ENCODE peak calls at places on chromosome 19, in five cellular contexts. N is HCT116, B is GM12878, Z is HepG2, X is GM23338. I is an unnamed sample.

GRCh38 chr19:56156768-56157167 is 15.7 kb downstream of the ZNF444 start:
- ATAC-seq in N (no peak), B (no peak), Z (no peak), X (no peak), I (no peak)

GRCh38 chr19:1140673-1141072 is 33.4 kb downstream of the SBNO2 start:
- ATAC-seq in B (no peak), X (no peak), Z (no peak), N (no peak), I (no peak)

GRCh38 chr19:12984143-12984627 is 11.1 kb upstream of the NFIX start:
- ATAC-seq in X (no peak), N (no peak), B (no peak), Z (no peak), I (no peak)

GRCh38 chr19:6564393-6564792 is 26.6 kb downstream of the CD70 start:
- ATAC-seq in Z (no peak), N (peak), B (peak), X (no peak), I (no peak)

GRCh38 chr19:10662384-10663251 is 8.5 kb downstream of the ILF3 start:
- ATAC-seq in Z (no peak), N (no peak), B (peak), X (no peak), I (no peak)

GRCh38 chr19:6482343-6482686 is 728 bp upstream of the DENND1C start:
- ATAC-seq in N (peak), B (no peak), Z (no peak), X (no peak), I (no peak)

GRCh38 chr19:443005-443404 is 17.8 kb downstream of the SHC2 start:
- ATAC-seq in B (no peak), N (no peak), X (no peak), Z (no peak), I (no peak)

GRCh38 chr19:49515767-49516166 is 3.3 kb downstream of the FCGRT start:
- ATAC-seq in Z (no peak), X (no peak), B (peak), N (no peak), I (peak)

GRCh38 chr19:36008336-36008978 is at the start of gene SYNE4:
- ATAC-seq in X (peak), N (peak), B (no peak), Z (peak), I (no peak)

GRCh38 chr19:4622695-4623421 is 16.5 kb upstream of the TNFAIP8L1 start:
- ATAC-seq in N (peak), Z (peak), X (peak), B (no peak), I (no peak)

GRCh38 chr19:18232540-18233223 is 6.4 kb upstream of the PDE4C start:
- ATAC-seq in N (no peak), Z (peak), B (no peak), X (peak), I (no peak)

GRCh38 chr19:36032251-36033104 is at the start of gene CLIP3:
- ATAC-seq in Z (no peak), B (no peak), X (peak), N (no peak), I (peak)

GRCh38 chr19:42942187-42942789 is 5.3 kb upstream of the PSG7 start:
- ATAC-seq in B (no peak), X (peak), N (peak), Z (no peak), I (no peak)

GRCh38 chr19:17178291-17178690 is 36.9 kb upstream of the USE1 start:
- ATAC-seq in N (no peak), Z (no peak), X (no peak), B (no peak), I (no peak)

GRCh38 chr19:44698492-44699201 is at the start of gene CEACAM16:
- ATAC-seq in Z (no peak), B (no peak), N (no peak), X (no peak), I (no peak)

GRCh38 chr19:11127905-11128304 is 27.7 kb downstream of the SPC24 start:
- ATAC-seq in B (no peak), Z (no peak), X (no peak), N (no peak), I (no peak)

GRCh38 chr19:18866800-18867123 is 29.2 kb downstream of the CERS1 start:
- ATAC-seq in X (no peak), N (peak), Z (no peak), B (no peak), I (no peak)

GRCh38 chr19:5154129-5154798 is 185.4 kb downstream of the KDM4B start:
- ATAC-seq in N (peak), B (peak), X (peak), Z (peak), I (no peak)

GRCh38 chr19:49554701-49555181 is 25.6 kb downstream of the NOSIP start:
- ATAC-seq in X (no peak), Z (no peak), N (no peak), B (no peak), I (peak)

GRCh38 chr19:934197-934840 is 8.5 kb downstream of the ARID3A start:
- ATAC-seq in N (no peak), Z (peak), X (no peak), B (no peak), I (no peak)

GRCh38 chr19:2290441-2291184 is 8.6 kb upstream of the PEAK3 start:
- ATAC-seq in Z (peak), X (peak), N (no peak), B (peak), I (no peak)

GRCh38 chr19:12899891-12900518 is 9.0 kb downstream of the GCDH start:
- ATAC-seq in N (no peak), X (no peak), Z (peak), B (peak), I (no peak)

GRCh38 chr19:28388988-28389387 is 824.0 kb downstream of the UQCRFS1 start:
- ATAC-seq in B (no peak), N (no peak), X (no peak), Z (no peak), I (no peak)

GRCh38 chr19:27740396-27740795 is 1472.6 kb downstream of the UQCRFS1 start:
- ATAC-seq in Z (no peak), N (no peak), B (no peak), X (no peak), I (no peak)

GRCh38 chr19:56314018-56314583 is 538 bp downstream of the ZSCAN5A start:
- ATAC-seq in B (peak), X (peak), Z (peak), N (no peak), I (no peak)

GRCh38 chr19:55247621-55248099 is 11.2 kb downstream of the PPP6R1 start:
- ATAC-seq in N (no peak), X (peak), B (no peak), Z (no peak), I (peak)

GRCh38 chr19:2150794-2151338 is 500 bp downstream of the AP3D1 start:
- ATAC-seq in N (peak), Z (no peak), X (peak), B (no peak), I (peak)

GRCh38 chr19:1923319-1923718 is 17.7 kb upstream of the CSNK1G2 start:
- ATAC-seq in N (no peak), Z (no peak), X (no peak), B (peak), I (peak)

GRCh38 chr19:15715642-15716041 is 12.2 kb upstream of the OR10H2 start:
- ATAC-seq in B (no peak), N (no peak), Z (no peak), X (no peak), I (no peak)

GRCh38 chr19:14091885-14092462 is 1.4 kb upstream of the SAMD1 start:
- ATAC-seq in B (peak), X (peak), N (no peak), Z (peak), I (no peak)

GRCh38 chr19:947707-948533 is 22.1 kb downstream of the ARID3A start:
- ATAC-seq in N (no peak), X (no peak), Z (no peak), B (peak), I (peak)

GRCh38 chr19:6198896-6199239 is 63.4 kb downstream of the ACSBG2 start:
- ATAC-seq in X (no peak), Z (no peak), N (peak), B (peak), I (no peak)

GRCh38 chr19:16095071-16095571 is 16.6 kb upstream of the RAB8A start:
- ATAC-seq in N (no peak), Z (no peak), B (peak), X (no peak), I (peak)

GRCh38 chr19:45613926-45614725 is 12.1 kb upstream of the GPR4 start:
- ATAC-seq in N (peak), B (peak), X (no peak), Z (no peak), I (peak)

DNA sequence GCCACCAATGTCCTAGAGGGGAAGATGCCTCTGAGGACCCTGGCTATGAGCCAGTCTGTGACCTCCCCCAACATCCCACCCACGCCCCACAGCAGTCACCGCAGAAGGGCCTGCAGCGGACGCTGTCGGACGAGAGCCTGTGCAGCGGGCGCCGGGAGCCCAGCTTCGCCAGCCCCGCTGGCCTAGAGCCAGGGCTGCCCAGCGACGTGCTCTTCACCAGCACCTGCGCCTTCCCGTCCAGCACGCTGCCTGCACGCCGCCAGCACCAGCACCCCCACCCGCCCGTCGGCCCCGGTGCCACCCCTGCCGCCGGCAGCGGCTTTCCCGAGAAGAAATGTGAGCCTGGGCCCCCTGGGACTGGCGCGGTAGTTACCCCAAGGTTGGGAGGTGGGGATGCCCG is 30.6 kb downstream of the DPF1 start:
- ATAC-seq in X (no peak), B (no peak), Z (no peak), N (no peak), I (no peak)
- TF ChIP-seq POLR2AphosphoS5 in X (no peak), B (no peak), Z (no peak), N (no peak), I (no peak)

GRCh38 chr19:47729799-47730520 is 15.4 kb upstream of the NOP53 start:
- ATAC-seq in Z (peak), X (peak), N (peak), B (peak), I (peak)

GRCh38 chr19:47730521-47730889 is 14.8 kb upstream of the NOP53 start:
- ATAC-seq in N (no peak), X (no peak), Z (no peak), B (no peak), I (no peak)

GRCh38 chr19:47735131-47735530 is 10.2 kb upstream of the NOP53 start:
- ATAC-seq in X (peak), Z (no peak), B (no peak), N (no peak), I (peak)

GRCh38 chr19:47729468-47729798 is 15.9 kb upstream of the NOP53 start:
- ATAC-seq in X (peak), B (no peak), Z (peak), N (peak), I (peak)

DNA sequence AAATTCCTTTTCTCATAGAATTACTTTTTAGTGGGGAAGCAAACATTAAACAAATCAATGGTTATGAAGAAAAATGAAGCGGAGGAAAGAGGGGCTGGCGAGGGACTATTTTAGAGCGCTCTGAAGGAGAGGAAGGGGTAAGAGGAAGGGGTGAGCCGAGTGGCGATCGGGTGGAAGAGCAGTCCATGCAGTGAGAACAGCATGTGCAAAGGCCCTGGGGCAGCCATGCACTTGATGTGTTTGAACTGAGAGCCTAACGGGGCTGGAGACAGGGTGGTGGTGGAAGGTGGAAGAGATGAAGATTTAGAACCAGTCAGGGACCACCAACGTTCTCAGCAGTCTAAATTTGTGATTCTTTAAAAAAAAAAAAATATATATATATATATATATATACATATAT is 14.4 kb upstream of the NOP53 start:
- ATAC-seq in Z (no peak), B (no peak), N (no peak), X (no peak), I (no peak)
- TF ChIP-seq POLR2AphosphoS5 in Z (no peak), B (no peak), N (no peak), X (no peak), I (no peak)

GRCh38 chr19:31340059-31341025 is 8.9 kb downstream of the TSHZ3 start:
- ATAC-seq in B (no peak), N (no peak), X (peak), Z (no peak), I (no peak)
- TF ChIP-seq POLR2AphosphoS5 in B (no peak), N (no peak), X (no peak), Z (no peak), I (no peak)

DNA sequence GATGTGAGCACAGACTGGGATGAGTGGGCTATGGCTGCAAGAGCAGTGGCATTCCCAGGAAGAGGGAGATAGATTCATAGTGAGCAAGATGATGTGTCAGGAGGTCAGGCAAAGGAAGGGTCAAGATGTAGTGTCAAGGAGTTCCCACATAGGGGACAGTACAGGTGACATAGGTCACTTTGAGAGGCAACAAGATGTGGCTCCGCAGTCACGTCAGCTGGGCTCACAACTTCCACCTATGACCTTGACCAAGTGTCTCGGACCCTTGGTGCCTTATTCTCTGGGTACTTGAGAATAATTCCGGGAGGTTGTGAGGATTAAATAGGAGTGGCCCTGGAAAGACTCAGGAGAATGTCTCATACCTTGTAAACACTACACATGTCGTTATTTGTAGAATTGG is 10.5 kb downstream of the ZNF317 start:
- ATAC-seq in X (no peak), N (no peak), B (no peak), Z (no peak), I (no peak)
- TF ChIP-seq POLR2AphosphoS5 in X (no peak), N (no peak), B (no peak), Z (no peak), I (no peak)